ENCODE peak calls at places on chromosomes 5 and 9, in six cellular contexts. I is fibroblast of mammary gland, Q is heart right ventricle, W is sigmoid colon, V is brain microvascular endothelial cell, C is pancreas. U is an unnamed sample.

GRCh38 chr5:178780581-178781498 is 50.4 kb upstream of the ZNF354A start:
- DNase-seq in I (no peak), Q (no peak), W (no peak), V (no peak), C (no peak), U (no peak)

GRCh38 chr5:140321796-140322195 is 18.9 kb upstream of the PFDN1 start:
- DNase-seq in I (no peak), Q (peak), W (peak), V (no peak), C (no peak), U (peak)

GRCh38 chr5:6377121-6377520 is 1.2 kb downstream of the MED10 start:
- DNase-seq in I (peak), Q (peak), W (no peak), V (no peak), C (no peak), U (no peak)

GRCh38 chr5:181151146-181151545 is 3.8 kb downstream of the OR2V2 start:
- DNase-seq in I (no peak), Q (no peak), W (no peak), V (no peak), C (no peak), U (peak)

GRCh38 chr9:130204981-130205380 is 32.8 kb downstream of the NCS1 start:
- DNase-seq in I (no peak), Q (no peak), W (no peak), V (no peak), C (no peak), U (no peak)

GRCh38 chr5:77419644-77420582 is 72.2 kb downstream of the WDR41 start:
- DNase-seq in I (no peak), Q (no peak), W (no peak), V (no peak), C (no peak), U (no peak)

GRCh38 chr9:108286807-108287206 is 569.0 kb downstream of the ACTL7B start:
- DNase-seq in I (no peak), Q (no peak), W (no peak), V (no peak), C (no peak), U (no peak)

GRCh38 chr5:72125931-72126620 is 18.8 kb downstream of the MAP1B start:
- DNase-seq in I (no peak), Q (no peak), W (no peak), V (no peak), C (no peak), U (no peak)

GRCh38 chr5:111774525-111774924 is 17.5 kb upstream of the NREP start:
- DNase-seq in I (peak), Q (no peak), W (no peak), V (peak), C (no peak), U (peak)

GRCh38 chr5:93404246-93404645 is 176.8 kb downstream of the NR2F1-AS1 start:
- DNase-seq in I (peak), Q (no peak), W (no peak), V (no peak), C (no peak), U (no peak)

GRCh38 chr9:130425741-130426466 is 18.9 kb upstream of the ASS1 start:
- DNase-seq in I (no peak), Q (no peak), W (no peak), V (no peak), C (no peak), U (no peak)

GRCh38 chr5:52771343-52772039 is 16.2 kb upstream of the ITGA1 start:
- DNase-seq in I (no peak), Q (no peak), W (no peak), V (no peak), C (no peak), U (no peak)

GRCh38 chr9:95772320-95773060 is 103.0 kb upstream of the ERCC6L2 start:
- DNase-seq in I (peak), Q (peak), W (peak), V (no peak), C (no peak), U (peak)

GRCh38 chr5:59104400-59105117 is 521.7 kb downstream of the RAB3C start:
- DNase-seq in I (no peak), Q (no peak), W (no peak), V (no peak), C (no peak), U (peak)

GRCh38 chr5:66157046-66157445 is 12.9 kb downstream of the SREK1 start:
- DNase-seq in I (no peak), Q (no peak), W (no peak), V (no peak), C (no peak), U (no peak)

GRCh38 chr9:136721339-136722092 is 9.1 kb downstream of the DIPK1B start:
- DNase-seq in I (peak), Q (no peak), W (no peak), V (peak), C (no peak), U (peak)

GRCh38 chr5:17412760-17413671 is 85.0 kb upstream of the TAF11L2 start:
- DNase-seq in I (peak), Q (no peak), W (no peak), V (no peak), C (no peak), U (no peak)

GRCh38 chr5:179276838-179277395 is 68.3 kb downstream of the ADAMTS2 start:
- DNase-seq in I (no peak), Q (no peak), W (no peak), V (no peak), C (no peak), U (no peak)

GRCh38 chr5:83776437-83777031 is 55.9 kb upstream of the HAPLN1 start:
- DNase-seq in I (no peak), Q (no peak), W (no peak), V (no peak), C (no peak), U (no peak)

GRCh38 chr9:131418143-131419028 is 24.5 kb downstream of the PRRC2B start:
- DNase-seq in I (no peak), Q (no peak), W (no peak), V (no peak), C (peak), U (no peak)

GRCh38 chr5:75356719-75357118 is 19.7 kb downstream of the HMGCR start:
- DNase-seq in I (no peak), Q (no peak), W (no peak), V (no peak), C (no peak), U (no peak)

GRCh38 chr5:76544268-76544926 is 78.8 kb downstream of the F2RL2 start:
- DNase-seq in I (peak), Q (no peak), W (no peak), V (peak), C (peak), U (no peak)

GRCh38 chr5:89270901-89271300 is 387.9 kb upstream of the MEF2C start:
- DNase-seq in I (no peak), Q (no peak), W (no peak), V (no peak), C (no peak), U (no peak)

GRCh38 chr5:134534058-134534725 is 8.7 kb downstream of the JADE2 start:
- DNase-seq in I (no peak), Q (no peak), W (no peak), V (no peak), C (no peak), U (no peak)

GRCh38 chr9:135743546-135744332 is 41.8 kb downstream of the KCNT1 start:
- DNase-seq in I (no peak), Q (peak), W (no peak), V (no peak), C (no peak), U (no peak)

GRCh38 chr9:94881946-94882345 is 155.4 kb downstream of the AOPEP start:
- DNase-seq in I (no peak), Q (no peak), W (no peak), V (no peak), C (no peak), U (no peak)

GRCh38 chr9:130298663-130299279 is 33.2 kb downstream of the HMCN2 start:
- DNase-seq in I (no peak), Q (no peak), W (no peak), V (no peak), C (no peak), U (no peak)

GRCh38 chr5:81191726-81192125 is 41.4 kb upstream of the CKMT2 start:
- DNase-seq in I (no peak), Q (no peak), W (no peak), V (no peak), C (no peak), U (no peak)

GRCh38 chr9:79028101-79028500 is 543.7 kb upstream of the TLE4 start:
- DNase-seq in I (peak), Q (no peak), W (no peak), V (peak), C (no peak), U (peak)

GRCh38 chr5:117060099-117060498 is 485.5 kb upstream of the SEMA6A start:
- DNase-seq in I (no peak), Q (no peak), W (no peak), V (no peak), C (no peak), U (no peak)

GRCh38 chr9:70257991-70258691 is 637 bp upstream of the SMC5 start:
- DNase-seq in I (peak), Q (peak), W (peak), V (peak), C (peak), U (peak)

GRCh38 chr5:95221234-95221633 is 63.7 kb downstream of the MCTP1 start:
- DNase-seq in I (no peak), Q (no peak), W (no peak), V (no peak), C (no peak), U (no peak)

GRCh38 chr5:95217881-95218280 is 67.0 kb downstream of the MCTP1 start:
- DNase-seq in I (no peak), Q (no peak), W (no peak), V (no peak), C (no peak), U (no peak)

GRCh38 chr5:95216136-95216955 is 68.5 kb downstream of the MCTP1 start:
- DNase-seq in I (peak), Q (no peak), W (no peak), V (no peak), C (no peak), U (no peak)

GRCh38 chr5:95219411-95219810 is 65.5 kb downstream of the MCTP1 start:
- DNase-seq in I (no peak), Q (no peak), W (no peak), V (no peak), C (no peak), U (no peak)

DNA sequence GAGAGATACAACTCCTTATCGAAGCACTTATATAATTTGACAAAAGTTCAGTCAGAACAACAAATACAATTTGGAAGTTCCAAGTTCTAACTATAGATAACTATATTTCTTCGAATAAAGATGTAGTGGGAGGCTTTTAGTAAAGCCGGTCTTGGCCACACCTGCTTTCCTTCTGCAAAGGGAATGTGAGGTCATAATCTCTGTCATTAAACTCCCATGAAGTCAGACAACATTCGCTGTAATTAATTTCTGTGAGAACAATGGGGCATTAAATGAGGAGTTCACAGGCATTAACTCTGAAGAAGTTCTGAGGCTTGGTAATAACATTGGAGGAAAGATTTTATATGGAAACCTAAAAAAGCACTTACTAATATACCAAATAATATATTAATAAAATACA is 67.5 kb downstream of the MCTP1 start:
- DNase-seq in I (no peak), Q (no peak), W (no peak), V (no peak), C (no peak), U (no peak)
- H3K4me3 ChIP-seq in I (no peak), Q (no peak), W (no peak), V (no peak), C (no peak), U (no peak)

DNA sequence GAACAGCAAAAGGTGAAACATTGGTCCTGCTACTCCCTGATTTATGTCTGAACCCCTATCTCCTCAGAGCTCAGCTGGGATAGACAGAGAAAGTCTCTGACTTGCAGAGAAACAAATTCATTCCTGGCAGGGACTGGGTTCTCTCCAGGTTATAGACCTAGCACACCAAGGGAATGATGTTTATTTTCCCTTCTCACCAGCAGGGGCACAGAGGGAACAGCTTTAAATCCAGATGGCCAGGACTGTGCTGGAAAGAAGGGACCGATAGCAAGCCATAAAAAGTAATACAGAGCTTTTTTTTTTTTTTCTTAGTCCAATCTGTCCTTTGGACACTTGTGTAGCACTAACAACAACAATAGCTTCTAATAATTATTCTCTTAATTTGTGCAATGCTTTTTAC is 141.1 kb upstream of the C9orf72 start:
- DNase-seq in I (no peak), Q (no peak), W (no peak), V (no peak), C (no peak), U (no peak)
- TF ChIP-seq CTCF in I (no peak), Q (no peak), W (no peak), V (peak), C (no peak), U (no peak)

GRCh38 chr5:132258102-132259060 is 885 bp downstream of the PDLIM4 start:
- DNase-seq in I (peak), Q (peak), W (peak), V (peak), C (no peak), U (peak)
- H3K4me3 ChIP-seq in I (peak), Q (peak), W (peak), V (peak), C (peak), U (peak)

GRCh38 chr9:121071356-121071755 is 3.4 kb upstream of the CNTRL start:
- DNase-seq in I (no peak), Q (no peak), W (no peak), V (no peak), C (no peak), U (no peak)

GRCh38 chr9:121073038-121073437 is 1.7 kb upstream of the CNTRL start:
- DNase-seq in I (peak), Q (peak), W (peak), V (no peak), C (no peak), U (peak)

GRCh38 chr9:121074370-121075250 is at the start of gene CNTRL:
- DNase-seq in I (peak), Q (peak), W (peak), V (peak), C (peak), U (peak)

DNA sequence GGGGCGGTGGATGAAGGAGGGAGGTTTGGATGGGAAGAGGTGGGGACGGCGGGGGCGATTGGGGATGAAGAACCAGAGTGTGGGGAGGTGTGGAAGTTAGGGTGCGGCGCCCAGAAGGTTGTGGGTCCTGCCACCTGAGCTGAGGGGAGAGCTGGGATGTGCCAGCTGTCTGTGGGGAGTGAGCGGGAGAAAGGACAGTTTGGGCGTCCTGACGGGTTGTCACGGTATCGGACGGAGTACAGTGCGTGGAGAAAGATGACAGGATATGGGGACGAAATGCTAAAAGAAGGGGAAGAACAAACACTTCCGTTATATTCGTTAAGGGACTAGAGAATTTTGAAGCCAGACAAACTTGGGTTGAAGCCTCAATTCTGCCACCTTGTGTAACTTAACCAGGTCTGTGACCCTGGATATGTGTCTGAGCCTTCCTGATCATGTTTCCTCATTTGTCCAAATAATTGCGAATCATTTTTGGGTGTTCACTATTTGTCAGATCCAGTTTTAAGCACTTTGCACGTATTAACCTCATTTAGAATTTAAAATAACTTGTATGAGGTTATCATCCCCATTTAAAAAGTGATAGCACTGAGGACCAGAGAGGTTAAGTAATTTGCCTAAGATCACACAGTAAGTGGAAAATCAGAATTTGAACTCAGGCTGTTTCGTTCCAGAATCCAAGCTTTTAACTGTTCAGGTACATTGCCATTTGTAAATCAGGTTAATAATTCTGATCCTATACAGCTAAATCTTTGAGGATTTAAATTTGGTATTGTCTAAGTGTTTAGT is 689 bp downstream of the CNTRL start:
- DNase-seq in I (peak), Q (no peak), W (no peak), V (no peak), C (no peak), U (no peak)
- TF ChIP-seq CTCF in I (no peak), Q (no peak), W (no peak), V (no peak), C (no peak), U (no peak)

GRCh38 chr9:84761137-84761808 is 91.7 kb downstream of the NTRK2 start:
- DNase-seq in I (no peak), Q (no peak), W (no peak), V (no peak), C (no peak), U (no peak)

GRCh38 chr9:84758817-84759216 is 89.3 kb downstream of the NTRK2 start:
- DNase-seq in I (no peak), Q (no peak), W (no peak), V (no peak), C (no peak), U (no peak)

GRCh38 chr9:84755375-84755774 is 85.8 kb downstream of the NTRK2 start:
- DNase-seq in I (no peak), Q (no peak), W (no peak), V (peak), C (no peak), U (no peak)

GRCh38 chr9:84756156-84756555 is 86.6 kb downstream of the NTRK2 start:
- DNase-seq in I (no peak), Q (no peak), W (no peak), V (no peak), C (no peak), U (no peak)

DNA sequence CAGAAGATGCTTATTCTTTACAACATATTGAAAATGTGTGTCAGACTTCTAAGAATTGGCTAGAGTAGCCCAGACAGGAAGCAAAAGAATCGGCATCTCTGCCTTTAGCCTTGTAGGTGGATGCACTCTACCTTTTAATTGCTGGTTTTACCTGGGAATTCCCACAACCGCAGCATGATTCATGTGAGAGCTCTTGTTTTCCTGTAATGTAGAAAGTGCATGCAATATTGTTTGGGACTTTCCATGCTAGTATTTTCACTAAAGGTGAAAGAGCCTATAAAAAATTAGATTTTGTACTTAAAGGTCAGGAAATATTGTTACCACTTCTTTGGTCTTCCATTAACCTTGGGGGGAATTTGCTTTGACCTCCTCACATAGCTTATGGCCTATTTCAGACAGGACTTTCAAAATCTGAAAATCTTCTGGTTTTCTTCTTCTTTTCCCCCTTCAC is 89.8 kb downstream of the NTRK2 start:
- DNase-seq in I (no peak), Q (no peak), W (no peak), V (no peak), C (no peak), U (no peak)
- H3K4me3 ChIP-seq in I (no peak), Q (no peak), W (no peak), V (no peak), C (no peak), U (no peak)

GRCh38 chr9:113705938-113706519 is 170.1 kb upstream of the ZNF618 start:
- DNase-seq in I (no peak), Q (no peak), W (no peak), V (no peak), C (peak), U (no peak)

GRCh38 chr9:113695901-113696300 is 180.2 kb upstream of the ZNF618 start:
- DNase-seq in I (peak), Q (no peak), W (no peak), V (no peak), C (no peak), U (no peak)

GRCh38 chr9:113702423-113702755 is 173.7 kb upstream of the ZNF618 start:
- DNase-seq in I (no peak), Q (no peak), W (no peak), V (no peak), C (no peak), U (no peak)

GRCh38 chr9:113705306-113705937 is 170.7 kb upstream of the ZNF618 start:
- DNase-seq in I (no peak), Q (no peak), W (no peak), V (no peak), C (no peak), U (no peak)

DNA sequence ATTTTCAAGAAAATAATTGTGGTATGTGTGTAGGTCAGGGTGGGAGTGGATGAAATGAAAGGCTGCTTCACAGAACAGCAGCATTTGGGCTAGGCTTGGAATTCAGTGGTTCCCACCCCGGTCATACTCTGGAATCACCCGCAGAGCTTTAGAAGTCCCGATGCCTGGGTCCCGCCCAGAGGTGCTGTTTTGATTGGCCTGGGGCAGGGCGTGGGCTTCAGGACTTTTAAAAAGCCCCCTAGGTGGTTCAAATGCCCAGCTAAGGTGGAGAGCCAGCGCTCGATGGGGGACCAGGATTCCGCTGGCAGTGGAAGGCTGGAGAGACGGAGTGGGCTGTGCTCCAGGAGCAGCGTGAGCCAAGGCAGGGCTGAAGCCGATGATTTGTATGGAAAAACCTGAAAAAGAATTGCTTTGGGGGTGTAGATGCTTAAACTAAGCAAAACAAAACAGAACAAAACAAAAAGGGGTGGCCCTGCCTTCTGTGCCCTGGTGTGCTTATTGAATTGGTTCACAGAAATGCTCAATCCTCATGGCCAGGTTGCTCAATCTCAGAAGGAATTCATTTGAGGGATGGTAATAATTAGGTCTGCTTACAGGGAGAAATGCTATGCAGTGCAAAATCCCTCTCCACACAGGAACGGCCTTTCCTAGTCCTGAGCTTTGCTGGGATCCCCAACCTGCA is 174.2 kb upstream of the ZNF618 start:
- DNase-seq in I (peak), Q (no peak), W (no peak), V (no peak), C (no peak), U (peak)
- TF ChIP-seq CTCF in I (no peak), Q (no peak), W (no peak), V (no peak), C (no peak), U (no peak)